ENCODE peak calls at places on chromosomes 7 and 10, in seven cellular contexts. B is activated CD8-positive, alpha-beta memory T cell treated with anti-CD3 and anti-CD28 coated beads, Interleukin-2, amount 10 ng/mL, durations not matched to agents 7 days and 5 days; Q is T-helper 2 cell; J is RWPE1; Z is nephron progenitor cell; K is stimulated activated CD8-positive, alpha-beta memory T cell treated with anti-CD3 and anti-CD28 coated beads, Interleukin-12 subunit alpha, Interleukin-12 subunit beta, amount 100 ng/mL, for 4 hours; D is GM04503. R is an unnamed sample.

GRCh38 chr7:155846936-155847335 is 34.7 kb upstream of the SHH start:
- DNase-seq in B (no peak), Q (no peak), J (no peak), Z (no peak), K (no peak), D (no peak), R (no peak)

GRCh38 chr10:63628526-63629362 is 107.5 kb downstream of the REEP3 start:
- DNase-seq in B (no peak), Q (no peak), J (peak), Z (peak), K (no peak), D (no peak), R (peak)

GRCh38 chr7:101549734-101550133 is 79.4 kb downstream of the MYL10 start:
- DNase-seq in B (no peak), Q (no peak), J (no peak), Z (no peak), K (no peak), D (no peak), R (no peak)

GRCh38 chr7:10122573-10123100 is 851.0 kb upstream of the PHF14 start:
- DNase-seq in B (no peak), Q (no peak), J (no peak), Z (peak), K (no peak), D (no peak), R (no peak)

GRCh38 chr10:26169466-26169865 is 47.1 kb upstream of the GAD2 start:
- DNase-seq in B (no peak), Q (no peak), J (peak), Z (no peak), K (no peak), D (no peak), R (no peak)

GRCh38 chr10:59648711-59649201 is 60.9 kb downstream of the SLC16A9 start:
- DNase-seq in B (no peak), Q (no peak), J (no peak), Z (no peak), K (no peak), D (no peak), R (no peak)

GRCh38 chr7:118872568-118872967 is 648.1 kb downstream of the ANKRD7 start:
- DNase-seq in B (no peak), Q (no peak), J (peak), Z (no peak), K (no peak), D (no peak), R (no peak)

GRCh38 chr10:132688580-132689420 is 97.1 kb downstream of the NKX6-2 start:
- DNase-seq in B (no peak), Q (no peak), J (no peak), Z (no peak), K (no peak), D (no peak), R (no peak)

GRCh38 chr7:106018566-106019338 is 55.7 kb downstream of the CDHR3 start:
- DNase-seq in B (no peak), Q (no peak), J (no peak), Z (no peak), K (no peak), D (no peak), R (no peak)

GRCh38 chr10:75851946-75852345 is 420.5 kb downstream of the LRMDA start:
- DNase-seq in B (no peak), Q (no peak), J (no peak), Z (no peak), K (no peak), D (no peak), R (no peak)

GRCh38 chr10:58967551-58968418 is 208.7 kb upstream of the PHYHIPL start:
- DNase-seq in B (no peak), Q (no peak), J (no peak), Z (peak), K (no peak), D (no peak), R (no peak)

GRCh38 chr7:907158-907980 is 31.0 kb downstream of the GET4 start:
- DNase-seq in B (peak), Q (no peak), J (no peak), Z (no peak), K (no peak), D (no peak), R (peak)

GRCh38 chr10:90579602-90580242 is 278.1 kb downstream of the HTR7 start:
- DNase-seq in B (no peak), Q (no peak), J (peak), Z (no peak), K (no peak), D (no peak), R (peak)

GRCh38 chr7:122887198-122887597 is 938 bp upstream of the CADPS2 start:
- DNase-seq in B (no peak), Q (no peak), J (peak), Z (peak), K (no peak), D (no peak), R (no peak)

GRCh38 chr10:29142516-29143314 is 146.2 kb upstream of the LYZL1 start:
- DNase-seq in B (no peak), Q (no peak), J (no peak), Z (no peak), K (no peak), D (no peak), R (no peak)

GRCh38 chr10:43045631-43046287 is 31.1 kb upstream of the RET start:
- DNase-seq in B (no peak), Q (no peak), J (no peak), Z (no peak), K (no peak), D (no peak), R (no peak)

GRCh38 chr10:122571892-122572291 is 11.3 kb downstream of the DMBT1 start:
- DNase-seq in B (no peak), Q (no peak), J (no peak), Z (no peak), K (no peak), D (no peak), R (no peak)

GRCh38 chr7:126443951-126444350 is 808.8 kb downstream of the GRM8 start:
- DNase-seq in B (no peak), Q (no peak), J (no peak), Z (no peak), K (no peak), D (no peak), R (no peak)

GRCh38 chr7:30164567-30164966 is 29.8 kb downstream of the MTURN start:
- DNase-seq in B (no peak), Q (no peak), J (peak), Z (peak), K (no peak), D (no peak), R (peak)

GRCh38 chr10:96565774-96566173 is 21.0 kb downstream of the TM9SF3 start:
- DNase-seq in B (no peak), Q (no peak), J (no peak), Z (no peak), K (no peak), D (no peak), R (peak)

GRCh38 chr10:16776896-16777295 is 40.3 kb downstream of the RSU1 start:
- DNase-seq in B (no peak), Q (no peak), J (no peak), Z (no peak), K (no peak), D (no peak), R (no peak)

GRCh38 chr10:79405221-79405994 is 40.0 kb downstream of the ZCCHC24 start:
- DNase-seq in B (no peak), Q (no peak), J (no peak), Z (peak), K (no peak), D (no peak), R (no peak)

GRCh38 chr7:138212314-138212713 is 136.1 kb downstream of the AKR1D1 start:
- DNase-seq in B (no peak), Q (no peak), J (no peak), Z (no peak), K (no peak), D (no peak), R (no peak)

GRCh38 chr7:30796105-30796869 is 25.1 kb downstream of the MINDY4 start:
- DNase-seq in B (peak), Q (no peak), J (peak), Z (no peak), K (no peak), D (no peak), R (no peak)

GRCh38 chr10:61747341-61747740 is 84.6 kb downstream of the CABCOCO1 start:
- DNase-seq in B (no peak), Q (no peak), J (no peak), Z (no peak), K (no peak), D (no peak), R (no peak)

GRCh38 chr10:1214882-1215540 is 158.8 kb downstream of the WDR37 start:
- DNase-seq in B (no peak), Q (no peak), J (no peak), Z (no peak), K (no peak), D (no peak), R (no peak)

GRCh38 chr7:68892211-68892610 is 706.1 kb upstream of the AUTS2 start:
- DNase-seq in B (no peak), Q (no peak), J (no peak), Z (no peak), K (no peak), D (peak), R (no peak)

GRCh38 chr10:75657351-75657750 is 225.9 kb downstream of the LRMDA start:
- DNase-seq in B (no peak), Q (no peak), J (no peak), Z (no peak), K (no peak), D (no peak), R (no peak)

GRCh38 chr7:3191545-3191944 is 109.5 kb upstream of the SDK1 start:
- DNase-seq in B (no peak), Q (no peak), J (no peak), Z (no peak), K (no peak), D (no peak), R (no peak)

GRCh38 chr7:117941138-117941810 is 68.0 kb upstream of the CTTNBP2 start:
- DNase-seq in B (no peak), Q (no peak), J (no peak), Z (no peak), K (no peak), D (no peak), R (no peak)

GRCh38 chr7:2517678-2518077 is 1.9 kb upstream of the LFNG start:
- DNase-seq in B (no peak), Q (no peak), J (no peak), Z (no peak), K (no peak), D (no peak), R (no peak)

GRCh38 chr7:38716397-38716796 is 85.2 kb upstream of the AMPH start:
- DNase-seq in B (no peak), Q (no peak), J (no peak), Z (no peak), K (no peak), D (no peak), R (no peak)

R was measured in HFFc6.